ENCODE peak calls at places on chromosomes 12 and 14, in four cellular contexts. G is Peyer's patch, D is uterus, H is hepatocyte. I is an unnamed sample. For H3K4me1, the result is how much of the 10 kb centered on the place peaks cover.

GRCh38 chr12:110281549-110282342 is 699 bp downstream of the ATP2A2 start:
- DNase-seq in G (peak), D (peak), H (peak), I (peak)

GRCh38 chr12:6494351-6494743 is 445 bp downstream of the NCAPD2 start:
- DNase-seq in G (no peak), D (no peak), H (no peak), I (peak)

GRCh38 chr12:67364228-67364627 is 95.1 kb downstream of the CAND1 start:
- DNase-seq in G (no peak), D (no peak), H (no peak), I (no peak)

GRCh38 chr12:48510111-48510510 is 15.3 kb upstream of the OR8S1 start:
- DNase-seq in G (no peak), D (no peak), H (no peak), I (no peak)

GRCh38 chr14:45610303-45610702 is 357.3 kb upstream of the MIS18BP1 start:
- DNase-seq in G (no peak), D (no peak), H (peak), I (peak)

GRCh38 chr12:4947297-4947696 is 37.6 kb downstream of the KCNA1 start:
- DNase-seq in G (no peak), D (no peak), H (no peak), I (no peak)

GRCh38 chr12:100229876-100230275 is 29.3 kb downstream of the ACTR6 start:
- DNase-seq in G (no peak), D (no peak), H (peak), I (peak)

GRCh38 chr12:123384318-123384993 is 524 bp downstream of the KMT5A start:
- DNase-seq in G (no peak), D (peak), H (peak), I (no peak)

GRCh38 chr12:1804545-1805332 is 15.6 kb upstream of the LRTM2 start:
- DNase-seq in G (peak), D (peak), H (peak), I (peak)

GRCh38 chr14:61385002-61385685 is 63.8 kb downstream of the PRKCH start:
- DNase-seq in G (peak), D (no peak), H (no peak), I (no peak)

GRCh38 chr14:96102071-96102856 is 63.1 kb downstream of the C14orf132 start:
- DNase-seq in G (no peak), D (no peak), H (no peak), I (no peak)

GRCh38 chr14:69662636-69663321 is 51.4 kb downstream of the SUSD6 start:
- DNase-seq in G (no peak), D (no peak), H (no peak), I (no peak)

GRCh38 chr12:128076188-128076587 is 190.8 kb upstream of the TMEM132C start:
- DNase-seq in G (no peak), D (no peak), H (peak), I (peak)

GRCh38 chr12:131001493-131001892 is 47.8 kb downstream of the ADGRD1 start:
- DNase-seq in G (no peak), D (no peak), H (no peak), I (no peak)

GRCh38 chr14:99221445-99221844 is 50.6 kb downstream of the BCL11B start:
- DNase-seq in G (no peak), D (no peak), H (no peak), I (no peak)

GRCh38 chr14:22726012-22726411 is 40.5 kb upstream of the OXA1L start:
- DNase-seq in G (no peak), D (no peak), H (no peak), I (no peak)

GRCh38 chr14:104035300-104035699 is 50.2 kb upstream of the ASPG start:
- DNase-seq in G (no peak), D (no peak), H (no peak), I (no peak)

GRCh38 chr12:57340104-57340503 is 89.1 kb upstream of the STAC3 start:
- DNase-seq in G (no peak), D (peak), H (peak), I (no peak)

GRCh38 chr12:14369322-14369721 is 3.8 kb downstream of the ATF7IP start:
- DNase-seq in G (no peak), D (no peak), H (no peak), I (no peak)
- H3K4me1 ChIP-seq in G (under half), D (under half), H (under half), I (under half)

DNA sequence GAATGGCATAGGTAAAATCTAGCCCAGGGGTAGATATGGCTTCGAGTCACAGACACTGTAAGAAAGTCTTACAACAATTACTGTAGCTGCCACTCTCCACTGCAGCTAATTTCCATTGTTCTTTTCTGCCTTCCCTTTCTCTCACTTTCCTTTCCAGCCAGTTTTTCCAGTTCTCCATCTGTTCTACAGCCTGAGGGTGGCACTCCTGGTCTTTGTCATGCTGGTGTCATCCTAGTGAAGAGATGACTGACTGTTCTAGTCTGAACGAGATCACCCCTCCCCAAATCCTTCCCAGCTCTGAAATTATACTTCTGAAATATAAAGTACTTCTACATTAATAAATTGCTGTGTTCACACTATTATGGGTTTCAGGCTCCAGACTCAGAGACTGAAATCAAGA is 74.2 kb upstream of the CSRP2 start:
- DNase-seq in G (no peak), D (no peak), H (peak), I (peak)
- TF ChIP-seq CTCF in G (no peak), D (no peak), H (no peak), I (peak)

DNA sequence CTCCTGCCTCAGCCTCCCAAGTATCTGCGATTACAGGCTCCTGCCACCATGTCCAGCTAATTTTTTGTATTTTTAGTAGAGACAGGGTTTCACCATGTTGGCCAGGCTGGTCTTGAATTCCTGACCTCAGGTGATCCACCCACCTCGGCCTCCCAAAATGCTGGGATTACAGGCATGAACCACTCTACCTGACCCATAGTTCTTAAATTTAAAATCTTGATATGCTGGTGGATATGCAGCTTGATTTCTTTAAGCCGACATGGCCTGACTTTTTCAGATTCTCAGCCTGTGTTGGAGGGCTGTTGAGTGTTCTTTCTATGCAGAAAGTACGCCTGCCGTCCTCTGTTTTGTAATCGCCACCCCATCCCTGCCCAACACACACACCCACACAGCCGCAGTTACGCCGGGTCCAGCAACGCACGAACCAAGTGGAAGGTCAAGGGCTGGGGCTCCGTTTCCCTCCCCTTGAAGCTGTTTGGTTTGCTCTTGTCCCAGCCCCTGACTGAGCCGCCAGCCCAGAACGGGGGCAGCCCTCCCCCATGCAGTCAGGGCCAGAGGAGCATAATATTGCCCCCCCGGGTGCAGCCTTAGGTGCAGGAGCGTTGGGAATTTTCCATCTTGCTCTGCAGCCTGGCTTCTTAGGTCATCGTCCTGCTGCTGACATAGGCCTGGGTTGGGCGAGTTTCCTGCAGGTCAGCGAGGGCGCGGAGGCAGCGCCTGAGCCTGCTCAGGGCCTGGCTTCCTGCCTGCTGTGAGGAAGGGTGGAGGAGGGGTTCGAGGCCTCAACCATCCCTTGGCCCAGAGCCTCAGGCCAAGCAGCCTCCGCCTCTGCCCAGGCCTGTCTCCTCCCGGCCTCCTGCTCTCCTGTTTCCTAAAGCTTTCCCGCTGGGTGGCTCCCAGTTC is 44.2 kb downstream of the PSMA6 start:
- DNase-seq in G (peak), D (peak), H (peak), I (peak)
- H3K4me1 ChIP-seq in G (half or more), D (under half), H (half or more), I (under half)

GRCh38 chr12:3207858-3208257 is 130.7 kb downstream of the TSPAN9 start:
- DNase-seq in G (no peak), D (no peak), H (no peak), I (no peak)
- TF ChIP-seq CTCF in G (no peak), D (no peak), H (peak), I (peak)

DNA sequence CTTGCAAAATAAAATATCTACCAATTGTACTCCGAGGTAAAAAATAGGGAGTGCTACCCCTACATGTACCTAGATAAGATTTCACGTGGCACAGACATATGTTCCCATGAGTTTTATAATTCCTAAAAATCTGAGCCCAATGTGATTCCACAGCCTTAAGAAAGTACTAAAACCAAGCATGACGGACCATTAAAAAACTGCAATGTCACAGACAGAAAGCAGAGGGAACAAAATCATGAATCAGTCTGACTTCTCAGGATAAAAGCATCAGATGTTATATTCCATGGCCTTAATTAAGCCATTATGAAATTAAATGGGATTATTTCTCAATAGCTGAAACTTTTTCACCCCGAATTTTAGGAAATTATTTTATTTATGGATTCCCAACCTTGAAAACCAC is 4.7 kb downstream of the ITPR2 start:
- DNase-seq in G (no peak), D (no peak), H (no peak), I (no peak)
- H3K4me1 ChIP-seq in G (under half), D (under half), H (under half), I (under half)

DNA sequence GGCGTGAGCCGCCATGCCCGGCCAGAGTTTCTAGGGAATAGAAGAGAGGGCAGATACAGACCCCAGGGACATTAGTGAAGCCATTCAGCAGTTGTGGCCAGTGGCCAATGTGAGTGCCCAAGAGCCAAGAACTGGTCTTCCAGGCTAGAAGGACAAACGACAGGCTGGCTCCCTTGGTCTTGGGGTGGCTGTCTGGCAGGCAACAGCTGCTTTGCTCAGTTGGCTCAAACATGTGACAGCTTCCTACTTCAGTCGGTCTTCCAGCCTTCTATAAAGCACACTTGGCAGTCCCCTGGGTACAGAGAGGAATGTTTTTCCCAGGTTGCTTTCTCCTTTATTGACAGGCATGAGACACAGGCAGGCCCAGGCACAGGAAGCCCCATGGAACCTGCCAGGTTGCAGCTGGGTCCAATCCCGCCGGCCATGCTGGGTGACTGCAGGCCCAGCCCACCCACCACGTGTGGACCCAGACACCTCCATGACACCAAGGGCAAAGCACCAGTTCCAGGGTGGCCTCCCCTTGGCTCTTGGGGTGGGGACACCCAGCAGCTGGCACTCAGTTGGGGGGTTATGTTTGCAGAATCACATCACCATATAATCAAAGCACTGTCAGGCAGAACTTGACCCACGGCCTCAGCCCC is 15.4 kb downstream of the CHGA start:
- DNase-seq in G (no peak), D (no peak), H (no peak), I (no peak)
- TF ChIP-seq CTCF in G (no peak), D (no peak), H (no peak), I (no peak)

I was measured in foreskin keratinocyte.